ENCODE peak calls at places on chromosomes 13 and 19, in nine cellular contexts. One of them, this sample, is unnamed.
A peak's percentile ranks its signal among the peaks of the same experiment; 100 is the strongest.

GRCh38 chr19:29843180-29844051 is 31.6 kb downstream of the CCNE1 start:
- DNase-seq in GDM1: no peak
- DNase-seq in substantia nigra: no peak
- DNase-seq in H7: peak; percentile 81
- DNase-seq in NCI-H1048: no peak
- DNase-seq in GM13976: peak; percentile 47
- DNase-seq in heart right ventricle: peak; percentile 40
- DNase-seq in testis: peak; percentile 48
- DNase-seq in H54: no peak
- DNase-seq in this sample: no peak

GRCh38 chr19:1734328-1734966 is 18.9 kb upstream of the ONECUT3 start:
- DNase-seq in heart right ventricle: no peak
- DNase-seq in NCI-H1048: no peak
- DNase-seq in GM13976: no peak
- DNase-seq in testis: no peak
- DNase-seq in substantia nigra: no peak
- DNase-seq in H54: no peak
- DNase-seq in GDM1: no peak
- DNase-seq in H7: peak; percentile 72
- DNase-seq in this sample: no peak

GRCh38 chr13:36533806-36534205 is 101.5 kb downstream of the CCNA1 start:
- DNase-seq in heart right ventricle: no peak
- DNase-seq in NCI-H1048: no peak
- DNase-seq in GDM1: no peak
- DNase-seq in H7: no peak
- DNase-seq in GM13976: no peak
- DNase-seq in testis: no peak
- DNase-seq in substantia nigra: no peak
- DNase-seq in H54: no peak
- DNase-seq in this sample: no peak

GRCh38 chr13:27997904-27998522 is 9.5 kb upstream of the URAD start:
- DNase-seq in substantia nigra: no peak
- DNase-seq in H7: peak; percentile 60
- DNase-seq in testis: peak; percentile 68
- DNase-seq in H54: no peak
- DNase-seq in GDM1: peak; percentile 42
- DNase-seq in heart right ventricle: peak; percentile 67
- DNase-seq in NCI-H1048: peak; percentile 3
- DNase-seq in GM13976: no peak
- DNase-seq in this sample: peak; percentile 41

GRCh38 chr13:37039908-37040307 is 19.6 kb downstream of the SUPT20H start:
- DNase-seq in GM13976: no peak
- DNase-seq in heart right ventricle: no peak
- DNase-seq in substantia nigra: no peak
- DNase-seq in H7: no peak
- DNase-seq in NCI-H1048: no peak
- DNase-seq in testis: no peak
- DNase-seq in H54: no peak
- DNase-seq in GDM1: no peak
- DNase-seq in this sample: no peak

GRCh38 chr19:46746281-46746965 is at the start of gene STRN4:
- DNase-seq in GM13976: peak; percentile 91
- DNase-seq in H54: peak; percentile 61
- DNase-seq in H7: peak; percentile 99
- DNase-seq in substantia nigra: peak; percentile 27
- DNase-seq in heart right ventricle: no peak
- DNase-seq in GDM1: peak; percentile 51
- DNase-seq in NCI-H1048: no peak
- DNase-seq in testis: peak; percentile 51
- DNase-seq in this sample: peak; percentile 51

GRCh38 chr13:109180905-109181425 is 551.6 kb downstream of the MYO16 start:
- DNase-seq in heart right ventricle: no peak
- DNase-seq in GM13976: no peak
- DNase-seq in GDM1: no peak
- DNase-seq in NCI-H1048: peak; percentile 13
- DNase-seq in H7: no peak
- DNase-seq in H54: peak; percentile 44
- DNase-seq in testis: no peak
- DNase-seq in substantia nigra: no peak
- DNase-seq in this sample: no peak

GRCh38 chr13:79194272-79194671 is 211.8 kb downstream of the RBM26 start:
- DNase-seq in testis: no peak
- DNase-seq in H7: no peak
- DNase-seq in heart right ventricle: no peak
- DNase-seq in GM13976: peak; percentile 47
- DNase-seq in substantia nigra: no peak
- DNase-seq in H54: no peak
- DNase-seq in NCI-H1048: no peak
- DNase-seq in GDM1: no peak
- DNase-seq in this sample: no peak

GRCh38 chr19:35908010-35908441 is at the start of gene TYROBP:
- DNase-seq in substantia nigra: no peak
- DNase-seq in GDM1: peak; percentile 32
- DNase-seq in NCI-H1048: no peak
- DNase-seq in testis: no peak
- DNase-seq in heart right ventricle: peak; percentile 33
- DNase-seq in GM13976: no peak
- DNase-seq in H7: peak; percentile 44
- DNase-seq in H54: no peak
- DNase-seq in this sample: no peak

GRCh38 chr13:28501547-28501946 is 6.6 kb upstream of the FLT1 start:
- DNase-seq in NCI-H1048: no peak
- DNase-seq in testis: no peak
- DNase-seq in H54: no peak
- DNase-seq in heart right ventricle: peak; percentile 15
- DNase-seq in H7: peak; percentile 12
- DNase-seq in GDM1: no peak
- DNase-seq in substantia nigra: no peak
- DNase-seq in GM13976: no peak
- DNase-seq in this sample: no peak

GRCh38 chr19:38387550-38388309 is at the start of gene GGN:
- DNase-seq in heart right ventricle: peak; percentile 77
- DNase-seq in substantia nigra: peak; percentile 17
- DNase-seq in H7: peak; percentile 99
- DNase-seq in testis: peak; percentile 80
- DNase-seq in NCI-H1048: peak; percentile 83
- DNase-seq in GDM1: peak; percentile 76
- DNase-seq in GM13976: peak; percentile 92
- DNase-seq in H54: peak; percentile 99
- DNase-seq in this sample: peak; percentile 88

GRCh38 chr13:44523176-44524017 is 52.7 kb downstream of the TSC22D1 start:
- DNase-seq in testis: peak; percentile 27
- DNase-seq in H54: peak; percentile 9
- DNase-seq in substantia nigra: no peak
- DNase-seq in GDM1: no peak
- DNase-seq in GM13976: peak; percentile 32
- DNase-seq in heart right ventricle: no peak
- DNase-seq in NCI-H1048: no peak
- DNase-seq in H7: no peak
- DNase-seq in this sample: no peak

GRCh38 chr19:21358768-21359451 is at the start of gene ZNF738:
- DNase-seq in GDM1: peak; percentile 88
- DNase-seq in testis: peak; percentile 97
- DNase-seq in GM13976: peak; percentile 87
- DNase-seq in NCI-H1048: peak; percentile 35
- DNase-seq in H54: peak; percentile 72
- DNase-seq in H7: peak; percentile 90
- DNase-seq in substantia nigra: peak; percentile 89
- DNase-seq in heart right ventricle: peak; percentile 95
- DNase-seq in this sample: peak; percentile 77

GRCh38 chr13:32159147-32159869 is 127.7 kb downstream of the FRY start:
- DNase-seq in GDM1: no peak
- DNase-seq in testis: no peak
- DNase-seq in H7: no peak
- DNase-seq in heart right ventricle: peak; percentile 69
- DNase-seq in NCI-H1048: no peak
- DNase-seq in H54: no peak
- DNase-seq in substantia nigra: no peak
- DNase-seq in GM13976: no peak
- DNase-seq in this sample: no peak

GRCh38 chr19:4454952-4455738 is 2.4 kb downstream of the UBXN6 start:
- DNase-seq in H54: no peak
- DNase-seq in substantia nigra: no peak
- DNase-seq in testis: peak; percentile 73
- DNase-seq in GDM1: no peak
- DNase-seq in heart right ventricle: no peak
- DNase-seq in NCI-H1048: no peak
- DNase-seq in GM13976: no peak
- DNase-seq in H7: peak; percentile 50
- DNase-seq in this sample: no peak

GRCh38 chr19:36483653-36484052 is 5.7 kb downstream of the ZNF566 start:
- DNase-seq in heart right ventricle: no peak
- DNase-seq in NCI-H1048: no peak
- DNase-seq in substantia nigra: no peak
- DNase-seq in GM13976: no peak
- DNase-seq in testis: no peak
- DNase-seq in H54: no peak
- DNase-seq in H7: no peak
- DNase-seq in GDM1: no peak
- DNase-seq in this sample: no peak

GRCh38 chr13:24149306-24150032 is 11.1 kb upstream of the SPATA13 start:
- DNase-seq in GDM1: no peak
- DNase-seq in H7: no peak
- DNase-seq in GM13976: no peak
- DNase-seq in NCI-H1048: no peak
- DNase-seq in testis: no peak
- DNase-seq in H54: no peak
- DNase-seq in heart right ventricle: no peak
- DNase-seq in substantia nigra: no peak
- DNase-seq in this sample: no peak

GRCh38 chr13:100129605-100130004 is 40.7 kb downstream of the PCCA start:
- DNase-seq in testis: no peak
- DNase-seq in GM13976: peak; percentile 22
- DNase-seq in H54: no peak
- DNase-seq in substantia nigra: no peak
- DNase-seq in NCI-H1048: no peak
- DNase-seq in H7: no peak
- DNase-seq in heart right ventricle: no peak
- DNase-seq in GDM1: peak; percentile 34
- DNase-seq in this sample: no peak

GRCh38 chr13:51317262-51317661 is 22.2 kb upstream of the SERPINE3 start:
- DNase-seq in H7: no peak
- DNase-seq in GM13976: no peak
- DNase-seq in NCI-H1048: no peak
- DNase-seq in substantia nigra: no peak
- DNase-seq in testis: no peak
- DNase-seq in GDM1: no peak
- DNase-seq in heart right ventricle: no peak
- DNase-seq in H54: no peak
- DNase-seq in this sample: no peak

GRCh38 chr19:44212865-44213346 is 574 bp downstream of the ZNF227 start:
- DNase-seq in NCI-H1048: no peak
- DNase-seq in H54: peak; percentile 27
- DNase-seq in H7: peak; percentile 47
- DNase-seq in GDM1: no peak
- DNase-seq in heart right ventricle: peak; percentile 6
- DNase-seq in GM13976: no peak
- DNase-seq in substantia nigra: no peak
- DNase-seq in testis: no peak
- DNase-seq in this sample: no peak

GRCh38 chr13:51665456-51665855 is 81.2 kb downstream of the WDFY2 start:
- DNase-seq in substantia nigra: no peak
- DNase-seq in H7: no peak
- DNase-seq in NCI-H1048: no peak
- DNase-seq in H54: no peak
- DNase-seq in heart right ventricle: no peak
- DNase-seq in GM13976: no peak
- DNase-seq in testis: no peak
- DNase-seq in GDM1: no peak
- DNase-seq in this sample: no peak

GRCh38 chr13:51823861-51824260 is 19.9 kb upstream of the DHRS12 start:
- DNase-seq in NCI-H1048: no peak
- DNase-seq in GM13976: no peak
- DNase-seq in substantia nigra: no peak
- DNase-seq in heart right ventricle: no peak
- DNase-seq in GDM1: no peak
- DNase-seq in H54: no peak
- DNase-seq in testis: no peak
- DNase-seq in H7: no peak
- DNase-seq in this sample: no peak

GRCh38 chr19:38274734-38275133 is 10.4 kb downstream of the SPINT2 start:
- DNase-seq in GM13976: no peak
- DNase-seq in H54: no peak
- DNase-seq in testis: peak; percentile 45
- DNase-seq in substantia nigra: peak; percentile 24
- DNase-seq in heart right ventricle: peak; percentile 71
- DNase-seq in H7: no peak
- DNase-seq in GDM1: no peak
- DNase-seq in NCI-H1048: no peak
- DNase-seq in this sample: no peak

GRCh38 chr19:55451163-55451521 is 8.0 kb upstream of the SHISA7 start:
- DNase-seq in H54: no peak
- DNase-seq in GM13976: no peak
- DNase-seq in NCI-H1048: no peak
- DNase-seq in H7: peak; percentile 91
- DNase-seq in heart right ventricle: no peak
- DNase-seq in testis: no peak
- DNase-seq in GDM1: no peak
- DNase-seq in substantia nigra: no peak
- DNase-seq in this sample: no peak

GRCh38 chr13:50678464-50679162 is 164.9 kb downstream of the DLEU7 start:
- DNase-seq in H7: no peak
- DNase-seq in GDM1: no peak
- DNase-seq in H54: peak; percentile 23
- DNase-seq in substantia nigra: no peak
- DNase-seq in GM13976: no peak
- DNase-seq in NCI-H1048: no peak
- DNase-seq in heart right ventricle: no peak
- DNase-seq in testis: peak; percentile 43
- DNase-seq in this sample: no peak

GRCh38 chr19:18000981-18001836 is 6.8 kb upstream of the ARRDC2 start:
- DNase-seq in heart right ventricle: peak; percentile 90
- DNase-seq in H54: peak; percentile 94
- DNase-seq in NCI-H1048: peak; percentile 36
- DNase-seq in H7: peak; percentile 95
- DNase-seq in testis: peak; percentile 86
- DNase-seq in GDM1: peak; percentile 80
- DNase-seq in GM13976: peak; percentile 91
- DNase-seq in substantia nigra: peak; percentile 21
- DNase-seq in this sample: peak; percentile 31

GRCh38 chr19:28076628-28077027 is 1136.3 kb downstream of the UQCRFS1 start:
- DNase-seq in GM13976: no peak
- DNase-seq in H54: no peak
- DNase-seq in substantia nigra: no peak
- DNase-seq in H7: no peak
- DNase-seq in NCI-H1048: no peak
- DNase-seq in heart right ventricle: no peak
- DNase-seq in testis: peak; percentile 53
- DNase-seq in GDM1: no peak
- DNase-seq in this sample: no peak

GRCh38 chr19:19115954-19116353 is 22.3 kb downstream of the TMEM161A start:
- DNase-seq in testis: peak; percentile 48
- DNase-seq in NCI-H1048: no peak
- DNase-seq in H7: peak; percentile 91
- DNase-seq in heart right ventricle: no peak
- DNase-seq in H54: peak; percentile 37
- DNase-seq in substantia nigra: no peak
- DNase-seq in GM13976: peak; percentile 79
- DNase-seq in GDM1: no peak
- DNase-seq in this sample: no peak

GRCh38 chr19:18101268-18101667 is 3.7 kb downstream of the MAST3 start:
- DNase-seq in H7: no peak
- DNase-seq in testis: no peak
- DNase-seq in substantia nigra: no peak
- DNase-seq in GDM1: no peak
- DNase-seq in heart right ventricle: no peak
- DNase-seq in GM13976: no peak
- DNase-seq in NCI-H1048: no peak
- DNase-seq in H54: no peak
- DNase-seq in this sample: no peak

GRCh38 chr13:75908137-75908536 is 272.0 kb downstream of the LMO7 start:
- DNase-seq in H54: no peak
- DNase-seq in NCI-H1048: no peak
- DNase-seq in heart right ventricle: peak; percentile 12
- DNase-seq in H7: no peak
- DNase-seq in testis: no peak
- DNase-seq in substantia nigra: no peak
- DNase-seq in GM13976: no peak
- DNase-seq in GDM1: no peak
- DNase-seq in this sample: no peak

This sample was measured in NCI-H1930.